ENCODE peak calls at places on chromosomes 12 and 14, in eight cellular contexts. G is BE2C, A is amygdala, Z is right cardiac atrium, O is T follicular helper cell, Y is HS-5, L is endodermal cell, T is HCT116. W is an unnamed sample.

GRCh38 chr14:90773705-90774104 is 42.5 kb downstream of the TTC7B start:
- DNase-seq in L (no peak), A (no peak), O (no peak), Z (no peak), T (no peak), Y (no peak), G (no peak), W (no peak)

GRCh38 chr14:90513151-90514014 is 116.6 kb downstream of the CALM1 start:
- DNase-seq in G (no peak), L (peak; percentile 75), O (no peak), Z (peak; percentile 91), T (no peak), Y (no peak), A (peak; percentile 92), W (peak; percentile 82)

GRCh38 chr12:52391618-52392002 is 6.2 kb upstream of the KRT84 start:
- DNase-seq in L (no peak), G (peak; percentile 87), O (no peak), A (peak; percentile 68), Y (no peak), T (no peak), Z (peak; percentile 72), W (peak; percentile 59)

GRCh38 chr12:89880695-89881350 is 172.2 kb upstream of the ATP2B1 start:
- DNase-seq in O (peak; percentile 23), L (no peak), A (no peak), Z (no peak), Y (no peak), G (no peak), T (no peak), W (no peak)

GRCh38 chr12:131147894-131148293 is 194.2 kb downstream of the ADGRD1 start:
- DNase-seq in O (no peak), T (no peak), Z (no peak), A (no peak), Y (no peak), G (no peak), L (no peak), W (no peak)

GRCh38 chr14:72810201-72810600 is 83.7 kb downstream of the DPF3 start:
- DNase-seq in G (no peak), Y (no peak), O (no peak), L (no peak), Z (no peak), A (no peak), T (no peak), W (no peak)

GRCh38 chr14:52068741-52069616 is at the start of gene NID2:
- DNase-seq in A (peak; percentile 72), Y (no peak), G (peak; percentile 93), O (no peak), L (peak; percentile 97), T (no peak), Z (peak; percentile 89), W (peak; percentile 76)

GRCh38 chr12:53971686-53972085 is 1.2 kb upstream of the HOXC11 start:
- DNase-seq in Y (no peak), A (no peak), G (no peak), L (no peak), O (no peak), T (no peak), Z (no peak), W (no peak)

GRCh38 chr12:81141220-81141619 is 63.3 kb downstream of the ACSS3 start:
- DNase-seq in Y (no peak), A (no peak), L (no peak), O (no peak), T (no peak), G (no peak), Z (no peak), W (no peak)

GRCh38 chr14:36659822-36660735 is 1.6 kb upstream of the PAX9 start:
- DNase-seq in G (no peak), Y (no peak), O (no peak), A (no peak), Z (no peak), T (no peak), L (peak; percentile 59), W (no peak)

GRCh38 chr12:6234214-6234613 is 34.0 kb downstream of the CD9 start:
- DNase-seq in T (no peak), A (no peak), Z (no peak), L (no peak), Y (no peak), O (no peak), G (no peak), W (no peak)

GRCh38 chr14:69713976-69714716 is 52.8 kb upstream of the SRSF5 start:
- DNase-seq in A (no peak), T (no peak), G (no peak), O (no peak), L (no peak), Z (no peak), Y (no peak), W (no peak)

GRCh38 chr14:49863483-49864262 is 11.1 kb upstream of the NEMF start:
- DNase-seq in Y (no peak), L (no peak), T (no peak), A (no peak), Z (no peak), O (no peak), G (no peak), W (no peak)

GRCh38 chr14:54567224-54567633 is 301 bp downstream of the SAMD4A start:
- DNase-seq in T (no peak), G (peak; percentile 16), L (peak; percentile 85), Z (no peak), A (no peak), Y (no peak), O (no peak), W (peak; percentile 14)

GRCh38 chr14:37592288-37593274 is 2.5 kb downstream of the FOXA1 start:
- DNase-seq in Z (no peak), L (peak; percentile 64), T (no peak), Y (no peak), G (no peak), O (no peak), A (no peak), W (no peak)

GRCh38 chr12:49019120-49019430 is 499 bp upstream of the PRKAG1 start:
- DNase-seq in A (no peak), G (no peak), T (no peak), Z (no peak), Y (no peak), L (no peak), O (no peak), W (no peak)

GRCh38 chr12:34048714-34049113 is 26.4 kb downstream of the ALG10 start:
- DNase-seq in Z (no peak), O (no peak), L (no peak), A (no peak), T (no peak), Y (no peak), G (no peak), W (no peak)